ENCODE peak calls at places on chromosomes 12 and 14, in four cellular contexts. One of them, this sample, is unnamed.

GRCh38 chr14:50013198-50013918 is 103.0 kb downstream of the VCPKMT start:
- DNase-seq in type B pancreatic cell: no peak
- DNase-seq in cardiac fibroblast: no peak
- DNase-seq in cardiac muscle cell: no peak
- DNase-seq in this sample: no peak

GRCh38 chr14:69719501-69719951 is 47.4 kb upstream of the SRSF5 start:
- DNase-seq in type B pancreatic cell: no peak
- DNase-seq in cardiac fibroblast: peak
- DNase-seq in cardiac muscle cell: no peak
- DNase-seq in this sample: peak

GRCh38 chr12:124913474-124914391 is 717 bp downstream of the UBC start:
- DNase-seq in type B pancreatic cell: peak
- DNase-seq in cardiac fibroblast: peak
- DNase-seq in cardiac muscle cell: peak
- DNase-seq in this sample: peak

GRCh38 chr14:42224053-42224888 is 617.6 kb downstream of the LRFN5 start:
- DNase-seq in type B pancreatic cell: no peak
- DNase-seq in cardiac fibroblast: peak
- DNase-seq in cardiac muscle cell: peak
- DNase-seq in this sample: peak

GRCh38 chr14:69610859-69611263 is 535 bp upstream of the SUSD6 start:
- DNase-seq in type B pancreatic cell: no peak
- DNase-seq in cardiac fibroblast: peak
- DNase-seq in cardiac muscle cell: no peak
- DNase-seq in this sample: peak

GRCh38 chr12:4228122-4228580 is 45.4 kb upstream of the CCND2 start:
- DNase-seq in type B pancreatic cell: peak
- DNase-seq in cardiac fibroblast: no peak
- DNase-seq in cardiac muscle cell: no peak
- DNase-seq in this sample: no peak

GRCh38 chr12:66301944-66302826 is at the start of gene HELB:
- DNase-seq in type B pancreatic cell: peak
- DNase-seq in cardiac fibroblast: peak
- DNase-seq in cardiac muscle cell: peak
- DNase-seq in this sample: peak

GRCh38 chr14:74333909-74334308 is 14.4 kb upstream of the VRTN start:
- DNase-seq in type B pancreatic cell: no peak
- DNase-seq in cardiac fibroblast: peak
- DNase-seq in cardiac muscle cell: no peak
- DNase-seq in this sample: peak

GRCh38 chr14:75069021-75069810 is at the start of gene ZC2HC1C:
- DNase-seq in type B pancreatic cell: peak
- DNase-seq in cardiac fibroblast: peak
- DNase-seq in cardiac muscle cell: peak
- DNase-seq in this sample: peak

GRCh38 chr14:73125169-73125588 is 11.1 kb upstream of the PSEN1 start:
- DNase-seq in type B pancreatic cell: no peak
- DNase-seq in cardiac fibroblast: no peak
- DNase-seq in cardiac muscle cell: no peak
- DNase-seq in this sample: no peak

GRCh38 chr12:30827406-30828055 is 72.8 kb upstream of the CAPRIN2 start:
- DNase-seq in type B pancreatic cell: peak
- DNase-seq in cardiac fibroblast: no peak
- DNase-seq in cardiac muscle cell: no peak
- DNase-seq in this sample: no peak

GRCh38 chr14:104037074-104037473 is 48.4 kb upstream of the ASPG start:
- DNase-seq in type B pancreatic cell: no peak
- DNase-seq in cardiac fibroblast: no peak
- DNase-seq in cardiac muscle cell: no peak
- DNase-seq in this sample: no peak

GRCh38 chr12:93032748-93033147 is 103.7 kb upstream of the EEA1 start:
- DNase-seq in type B pancreatic cell: no peak
- DNase-seq in cardiac fibroblast: no peak
- DNase-seq in cardiac muscle cell: no peak
- DNase-seq in this sample: no peak

GRCh38 chr12:94262228-94263010 is 114.0 kb downstream of the PLXNC1 start:
- DNase-seq in type B pancreatic cell: no peak
- DNase-seq in cardiac fibroblast: peak
- DNase-seq in cardiac muscle cell: peak
- DNase-seq in this sample: peak

GRCh38 chr12:117470804-117471203 is 109.4 kb upstream of the NOS1 start:
- DNase-seq in type B pancreatic cell: no peak
- DNase-seq in cardiac fibroblast: no peak
- DNase-seq in cardiac muscle cell: no peak
- DNase-seq in this sample: no peak
- TF ChIP-seq CTCF in type B pancreatic cell: peak
- TF ChIP-seq CTCF in cardiac fibroblast: peak
- TF ChIP-seq CTCF in cardiac muscle cell: no peak
- TF ChIP-seq CTCF in this sample: peak

DNA sequence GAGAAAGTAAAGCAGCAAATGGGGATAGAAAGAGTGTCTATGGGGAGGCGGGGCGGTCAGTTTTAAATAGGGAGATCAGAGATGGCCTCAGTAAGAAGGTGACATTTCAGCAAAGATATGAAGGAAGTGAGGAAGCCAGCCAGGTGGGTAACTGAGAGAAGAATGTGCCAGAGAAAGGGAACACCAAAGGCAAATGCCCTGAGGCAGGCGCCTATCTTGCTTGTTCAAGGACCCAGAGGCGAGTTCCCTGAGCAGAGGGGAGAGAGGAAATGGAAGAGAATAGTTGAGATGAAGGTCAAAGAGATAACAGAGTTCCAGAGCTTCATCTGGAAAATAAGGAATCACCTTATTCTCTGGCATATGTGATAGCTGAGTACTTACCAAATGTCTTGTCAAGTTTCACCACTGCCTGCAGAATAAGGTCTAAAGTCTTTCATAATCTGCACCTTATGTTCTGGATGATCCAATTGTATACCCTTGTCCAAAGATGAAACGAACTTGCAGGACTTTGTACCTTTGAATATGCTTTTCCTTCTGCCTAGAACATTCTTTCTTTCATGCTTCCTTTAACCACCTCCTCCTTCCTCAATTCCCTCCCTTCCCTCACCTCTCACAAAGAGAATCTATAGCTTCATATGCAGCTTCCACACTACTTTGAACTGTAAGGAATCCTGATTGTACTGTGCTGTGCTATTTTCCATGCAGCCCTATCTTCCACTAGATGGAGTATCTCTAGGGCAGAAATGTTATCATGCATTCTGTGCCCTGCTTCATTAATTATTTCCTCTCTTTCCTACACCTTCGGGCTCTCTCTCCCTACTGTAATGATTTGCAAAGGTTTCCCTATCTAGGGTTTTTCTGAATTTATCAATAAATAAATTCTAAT is 38.5 kb downstream of the GNPTAB start:
- DNase-seq in type B pancreatic cell: no peak
- DNase-seq in cardiac fibroblast: no peak
- DNase-seq in cardiac muscle cell: no peak
- DNase-seq in this sample: no peak
- TF ChIP-seq CTCF in type B pancreatic cell: no peak
- TF ChIP-seq CTCF in cardiac fibroblast: peak
- TF ChIP-seq CTCF in cardiac muscle cell: peak
- TF ChIP-seq CTCF in this sample: peak

GRCh38 chr12:78120866-78121590 is 290.3 kb downstream of the NAV3 start:
- DNase-seq in type B pancreatic cell: no peak
- DNase-seq in cardiac fibroblast: peak
- DNase-seq in cardiac muscle cell: no peak
- DNase-seq in this sample: peak
- TF ChIP-seq CTCF in type B pancreatic cell: peak
- TF ChIP-seq CTCF in cardiac fibroblast: peak
- TF ChIP-seq CTCF in cardiac muscle cell: peak
- TF ChIP-seq CTCF in this sample: peak

DNA sequence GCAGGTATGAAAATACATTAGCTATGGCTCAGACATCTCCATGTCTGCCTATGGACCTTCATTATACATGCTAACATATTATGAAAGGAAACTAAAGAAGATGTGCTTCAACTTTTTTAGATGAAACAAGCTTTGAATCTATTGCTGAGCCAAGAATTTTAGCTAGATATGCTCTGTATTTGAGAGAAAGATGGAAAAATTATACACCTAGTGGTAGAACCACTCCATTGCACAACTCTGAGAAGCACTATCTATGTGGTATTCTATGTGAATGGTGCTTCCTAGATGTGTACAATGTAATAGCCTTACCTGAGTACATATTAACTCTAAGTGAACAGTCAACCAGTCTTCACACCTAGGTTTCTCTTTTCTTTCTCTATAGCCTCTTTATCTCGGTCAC is 17.3 kb downstream of the EPYC start:
- DNase-seq in type B pancreatic cell: no peak
- DNase-seq in cardiac fibroblast: no peak
- DNase-seq in cardiac muscle cell: no peak
- DNase-seq in this sample: no peak
- TF ChIP-seq CTCF in type B pancreatic cell: peak
- TF ChIP-seq CTCF in cardiac fibroblast: peak
- TF ChIP-seq CTCF in cardiac muscle cell: no peak
- TF ChIP-seq CTCF in this sample: peak

DNA sequence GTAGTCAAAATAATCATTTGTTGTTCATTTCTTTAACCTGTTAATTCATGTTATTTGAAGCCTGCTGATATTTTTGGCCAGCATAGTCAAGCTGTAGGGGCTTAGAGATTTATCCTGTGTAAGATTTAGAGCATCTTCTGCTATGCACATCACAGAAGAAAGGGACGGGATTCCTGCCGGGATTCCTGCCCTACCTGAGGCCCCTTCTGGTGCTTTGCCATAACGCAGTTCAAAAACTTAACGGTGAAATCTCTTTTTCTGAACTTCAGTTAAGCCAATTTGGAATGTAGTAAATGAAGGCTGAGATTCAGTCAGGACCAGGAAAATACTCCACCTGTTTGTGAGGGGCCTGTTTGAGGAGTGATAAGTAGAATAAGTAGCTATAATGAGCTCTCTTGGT is 50.7 kb upstream of the TMEM260 start:
- DNase-seq in type B pancreatic cell: no peak
- DNase-seq in cardiac fibroblast: no peak
- DNase-seq in cardiac muscle cell: no peak
- DNase-seq in this sample: no peak
- TF ChIP-seq CTCF in type B pancreatic cell: no peak
- TF ChIP-seq CTCF in cardiac fibroblast: no peak
- TF ChIP-seq CTCF in cardiac muscle cell: no peak
- TF ChIP-seq CTCF in this sample: no peak

GRCh38 chr14:31935406-31935805 is 141.7 kb upstream of the ARHGAP5 start:
- DNase-seq in type B pancreatic cell: no peak
- DNase-seq in cardiac fibroblast: no peak
- DNase-seq in cardiac muscle cell: no peak
- DNase-seq in this sample: no peak
- TF ChIP-seq CTCF in type B pancreatic cell: no peak
- TF ChIP-seq CTCF in cardiac fibroblast: no peak
- TF ChIP-seq CTCF in cardiac muscle cell: no peak
- TF ChIP-seq CTCF in this sample: peak

This sample was measured in brain microvascular endothelial cell.